ENCODE peak calls at places on chromosomes 12 and 14, in six cellular contexts. L is OCI-LY7, Y is GM12864, F is WTC11, N is SK-N-SH, G is neural progenitor cell. E is an unnamed sample.

GRCh38 chr14:60183724-60184596 is 18.8 kb upstream of the DHRS7 start:
- DNase-seq in L (peak), G (peak), Y (no peak), N (no peak), F (no peak), E (no peak)

GRCh38 chr14:81450100-81450531 is 50.0 kb upstream of the STON2 start:
- DNase-seq in L (no peak), Y (no peak), F (peak), N (no peak), G (peak), E (no peak)

GRCh38 chr12:10182662-10183061 is 3.8 kb downstream of the TMEM52B start:
- DNase-seq in N (no peak), Y (no peak), G (no peak), L (no peak), F (no peak), E (no peak)

GRCh38 chr12:66883545-66883944 is 204.7 kb upstream of the GRIP1 start:
- DNase-seq in N (no peak), G (no peak), Y (no peak), L (no peak), F (no peak), E (no peak)

GRCh38 chr12:71157601-71158233 is at the start of gene TSPAN8:
- DNase-seq in F (no peak), L (no peak), Y (no peak), G (no peak), N (no peak), E (no peak)

GRCh38 chr12:57154804-57155434 is 7.5 kb upstream of the LRP1-AS start:
- DNase-seq in F (no peak), Y (peak), N (no peak), L (no peak), G (no peak), E (no peak)

GRCh38 chr14:90556050-90556477 is 159.2 kb downstream of the CALM1 start:
- DNase-seq in L (no peak), G (peak), F (peak), Y (no peak), N (peak), E (no peak)

GRCh38 chr12:126384029-126384564 is 1318.9 kb downstream of the AACS start:
- DNase-seq in F (no peak), N (no peak), L (no peak), Y (no peak), G (peak), E (no peak)

GRCh38 chr14:90576981-90577660 is 180.3 kb downstream of the CALM1 start:
- DNase-seq in G (no peak), N (no peak), Y (no peak), L (no peak), F (no peak), E (no peak)

GRCh38 chr12:25840678-25841077 is 117.8 kb upstream of the RASSF8 start:
- DNase-seq in Y (no peak), G (no peak), L (no peak), F (no peak), N (no peak), E (no peak)

GRCh38 chr12:131818821-131819585 is 9.2 kb upstream of the MMP17 start:
- DNase-seq in G (no peak), Y (no peak), F (no peak), L (no peak), N (no peak), E (no peak)

GRCh38 chr12:91074851-91075250 is 17.0 kb upstream of the KERA start:
- DNase-seq in Y (no peak), F (no peak), G (no peak), N (no peak), L (no peak), E (no peak)

GRCh38 chr14:37150414-37150813 is 22.0 kb downstream of the SLC25A21 start:
- DNase-seq in G (peak), F (no peak), N (peak), L (peak), Y (no peak), E (no peak)

GRCh38 chr14:89836830-89837469 is 117.6 kb downstream of the EFCAB11 start:
- DNase-seq in L (no peak), F (no peak), N (no peak), G (no peak), Y (no peak), E (no peak)

GRCh38 chr14:55819610-55820304 is 239.8 kb downstream of the KTN1 start:
- DNase-seq in F (no peak), G (no peak), L (no peak), N (no peak), Y (peak), E (no peak)

GRCh38 chr14:21933681-21934080 is 260.1 kb upstream of the OR4E1 start:
- DNase-seq in Y (no peak), F (no peak), L (peak), N (no peak), G (no peak), E (no peak)
- TF ChIP-seq CTCF in Y (peak), F (no peak), L (peak), N (peak), G (peak), E (no peak)

GRCh38 chr14:76320486-76320885 is 55.5 kb upstream of the ESRRB start:
- DNase-seq in N (no peak), F (no peak), G (no peak), L (no peak), Y (no peak), E (no peak)

GRCh38 chr14:76320975-76321374 is 55.0 kb upstream of the ESRRB start:
- DNase-seq in G (no peak), N (no peak), Y (no peak), F (no peak), L (no peak), E (no peak)

GRCh38 chr14:76322594-76323220 is 53.2 kb upstream of the ESRRB start:
- DNase-seq in L (no peak), G (no peak), Y (no peak), F (no peak), N (no peak), E (no peak)

GRCh38 chr14:76324133-76324532 is 51.8 kb upstream of the ESRRB start:
- DNase-seq in Y (no peak), L (no peak), F (no peak), G (no peak), N (no peak), E (no peak)

DNA sequence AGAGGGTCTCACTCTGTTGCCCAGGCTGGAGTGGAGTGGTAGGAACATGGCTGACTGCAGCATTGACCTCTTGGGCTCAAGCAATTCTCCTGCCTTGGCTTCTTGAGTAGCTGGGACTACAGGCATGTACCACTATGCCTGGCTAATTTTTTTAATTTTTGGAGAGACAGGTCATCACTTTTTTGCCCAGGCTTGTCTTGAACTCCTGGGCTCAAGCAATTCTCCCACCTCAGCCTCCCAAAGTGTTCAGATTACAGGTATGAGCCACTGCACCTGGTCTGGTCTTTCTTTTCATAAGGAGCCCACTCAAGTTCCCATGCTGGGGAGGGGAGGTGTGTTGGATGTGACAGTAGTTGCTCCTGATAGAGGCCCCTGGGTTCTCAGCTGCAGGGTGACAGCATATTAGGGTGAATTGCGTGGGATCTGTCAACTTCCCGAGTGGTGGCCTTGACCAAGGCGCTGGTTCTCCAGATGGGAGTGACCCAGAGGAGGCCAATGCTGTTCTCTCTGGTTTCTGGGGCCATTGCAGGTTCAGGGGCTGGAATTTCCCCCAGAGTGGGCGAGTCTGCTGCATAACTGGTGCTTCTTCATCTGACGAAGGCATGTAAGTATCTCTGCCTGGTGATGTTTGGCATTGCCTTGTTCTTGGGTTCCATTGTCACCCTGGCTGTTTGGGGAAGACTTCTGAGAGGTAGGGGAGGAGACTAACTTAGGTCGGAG is 52.4 kb upstream of the ESRRB start:
- DNase-seq in N (no peak), F (no peak), L (no peak), Y (no peak), G (no peak), E (no peak)
- TF ChIP-seq CTCF in N (no peak), F (no peak), L (no peak), Y (no peak), G (no peak), E (no peak)

DNA sequence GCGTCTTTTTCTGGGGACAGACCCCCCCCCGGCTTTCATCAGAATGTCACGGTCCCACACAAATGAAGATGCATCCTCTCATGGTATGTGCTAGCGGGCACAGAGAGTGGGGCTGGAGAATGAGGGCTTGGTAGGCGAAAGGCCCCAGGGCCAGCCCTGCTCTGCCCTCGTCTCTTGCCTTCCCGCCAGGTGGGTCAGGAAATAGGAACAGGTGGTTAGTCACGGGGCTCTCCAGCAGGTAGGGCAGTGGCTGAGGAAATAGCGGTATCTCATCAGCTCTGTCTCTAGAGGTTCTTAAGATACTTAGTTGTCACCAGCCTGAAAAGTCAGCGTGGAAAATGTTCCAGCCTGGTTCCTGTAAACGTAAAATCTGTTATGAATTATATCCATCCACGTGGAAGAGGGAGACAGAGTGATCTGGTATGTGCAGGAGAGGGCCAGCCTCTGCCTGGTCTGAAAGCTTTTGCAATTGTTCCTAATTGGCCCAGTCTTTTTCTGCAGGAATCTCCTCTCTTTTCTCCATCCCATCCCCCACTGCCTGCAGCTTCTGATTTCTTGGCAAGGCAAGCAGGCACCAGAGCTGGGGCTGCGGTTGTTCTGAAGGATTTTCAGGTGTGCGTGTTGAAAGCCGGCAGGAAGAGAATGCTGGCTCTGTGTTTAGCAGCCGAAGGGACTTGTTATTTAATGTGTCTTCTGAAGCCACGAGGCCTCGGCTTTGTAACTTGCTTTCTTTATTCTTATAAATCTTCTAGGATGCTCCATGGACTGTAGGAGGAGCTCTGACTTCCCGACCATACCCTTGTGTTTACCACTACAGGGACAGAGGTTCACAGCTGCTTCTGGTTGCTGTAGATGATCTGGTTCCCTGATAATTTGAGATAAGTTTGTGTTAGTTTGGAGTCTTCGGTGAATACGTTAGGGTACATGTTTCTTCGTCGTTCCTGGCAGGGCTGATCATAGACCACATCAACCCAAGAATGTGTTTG is 131.1 kb downstream of the CACNA1C start:
- DNase-seq in L (peak), N (peak), G (peak), F (no peak), Y (no peak), E (no peak)
- TF ChIP-seq CTCF in L (peak), N (peak), G (peak), F (no peak), Y (no peak), E (no peak)

GRCh38 chr14:92976268-92976667 is 53.3 kb downstream of the CHGA start:
- DNase-seq in L (no peak), G (no peak), F (no peak), N (no peak), Y (no peak), E (no peak)

GRCh38 chr14:92973798-92974372 is 50.9 kb downstream of the CHGA start:
- DNase-seq in L (no peak), G (no peak), N (no peak), F (no peak), Y (no peak), E (no peak)

GRCh38 chr14:92974541-92975345 is 51.8 kb downstream of the CHGA start:
- DNase-seq in G (no peak), N (no peak), F (no peak), L (no peak), Y (no peak), E (no peak)

GRCh38 chr14:92971601-92972180 is 48.7 kb downstream of the CHGA start:
- DNase-seq in L (no peak), F (no peak), N (no peak), Y (no peak), G (no peak), E (no peak)

GRCh38 chr14:92973265-92973797 is 50.4 kb downstream of the CHGA start:
- DNase-seq in F (peak), Y (no peak), G (peak), N (peak), L (peak), E (no peak)
- TF ChIP-seq CTCF in F (peak), Y (peak), G (peak), N (peak), L (peak), E (peak)

GRCh38 chr12:106900554-106900953 is 55.2 kb upstream of the TMEM263 start:
- DNase-seq in G (no peak), N (no peak), L (no peak), Y (no peak), F (no peak), E (no peak)

GRCh38 chr12:106896603-106897002 is 59.1 kb upstream of the TMEM263 start:
- DNase-seq in G (no peak), N (no peak), Y (no peak), L (no peak), F (no peak), E (no peak)

GRCh38 chr12:106894774-106895173 is 60.9 kb upstream of the TMEM263 start:
- DNase-seq in F (no peak), G (no peak), L (no peak), N (no peak), Y (no peak), E (no peak)

GRCh38 chr12:106898001-106898966 is 57.4 kb upstream of the TMEM263 start:
- DNase-seq in L (no peak), F (no peak), Y (no peak), N (no peak), G (peak), E (no peak)

DNA sequence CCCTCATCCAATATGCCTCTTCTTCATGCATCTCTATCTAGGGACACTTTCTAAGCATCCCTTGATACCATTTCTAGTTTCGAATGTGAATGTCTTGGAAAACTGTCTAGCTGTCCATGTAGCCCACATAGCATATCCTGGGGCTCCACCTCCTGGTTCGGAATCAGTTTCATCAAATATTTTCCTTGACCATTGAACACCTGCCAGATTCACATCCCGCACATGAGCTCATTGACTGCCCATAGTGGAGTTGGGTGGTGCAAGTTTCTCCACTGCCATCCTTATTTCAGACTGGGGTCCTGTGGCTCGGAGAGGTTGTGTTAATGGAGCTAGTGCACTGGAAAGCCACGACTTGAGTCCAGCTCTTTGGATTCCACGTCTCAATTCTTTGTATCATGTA is 58.6 kb upstream of the TMEM263 start:
- DNase-seq in Y (no peak), L (no peak), G (no peak), N (peak), F (no peak), E (no peak)
- TF ChIP-seq CTCF in Y (no peak), L (no peak), G (no peak), N (peak), F (no peak), E (no peak)

E was measured in GM13976.